ENCODE peak calls at places on chromosomes 11 and 22, in ten cellular contexts. One of them, this sample, is unnamed.

GRCh38 chr22:42623301-42623751 is 8.6 kb upstream of the POLDIP3 start:
- DNase-seq in brain microvascular endothelial cell: no peak
- DNase-seq in body of pancreas: no peak
- DNase-seq in choroid plexus epithelial cell: no peak
- DNase-seq in cardiac fibroblast: no peak
- DNase-seq in AG10803: no peak
- DNase-seq in H7: no peak
- DNase-seq in A549: no peak
- DNase-seq in thoracic aorta: no peak
- DNase-seq in spleen: peak; percentile 84
- DNase-seq in this sample: no peak

GRCh38 chr11:92123540-92123939 is 101.1 kb upstream of the FAT3 start:
- DNase-seq in brain microvascular endothelial cell: peak; percentile 13
- DNase-seq in body of pancreas: no peak
- DNase-seq in choroid plexus epithelial cell: no peak
- DNase-seq in cardiac fibroblast: peak; percentile 35
- DNase-seq in AG10803: peak; percentile 36
- DNase-seq in H7: no peak
- DNase-seq in A549: no peak
- DNase-seq in thoracic aorta: no peak
- DNase-seq in spleen: no peak
- DNase-seq in this sample: no peak

GRCh38 chr11:119536801-119537200 is 113.8 kb upstream of the THY1 start:
- DNase-seq in brain microvascular endothelial cell: no peak
- DNase-seq in body of pancreas: no peak
- DNase-seq in choroid plexus epithelial cell: no peak
- DNase-seq in cardiac fibroblast: no peak
- DNase-seq in AG10803: no peak
- DNase-seq in H7: no peak
- DNase-seq in A549: no peak
- DNase-seq in thoracic aorta: no peak
- DNase-seq in spleen: no peak
- DNase-seq in this sample: no peak

GRCh38 chr11:47980907-47981621 is 705 bp downstream of the PTPRJ start:
- DNase-seq in brain microvascular endothelial cell: no peak
- DNase-seq in body of pancreas: peak; percentile 59
- DNase-seq in choroid plexus epithelial cell: peak; percentile 44
- DNase-seq in cardiac fibroblast: peak; percentile 56
- DNase-seq in AG10803: peak; percentile 53
- DNase-seq in H7: peak; percentile 88
- DNase-seq in A549: peak; percentile 56
- DNase-seq in thoracic aorta: no peak
- DNase-seq in spleen: peak; percentile 91
- DNase-seq in this sample: no peak

GRCh38 chr11:114832532-114833125 is 154.3 kb downstream of the NXPE2 start:
- DNase-seq in brain microvascular endothelial cell: no peak
- DNase-seq in body of pancreas: no peak
- DNase-seq in choroid plexus epithelial cell: no peak
- DNase-seq in cardiac fibroblast: no peak
- DNase-seq in AG10803: no peak
- DNase-seq in H7: no peak
- DNase-seq in A549: no peak
- DNase-seq in thoracic aorta: no peak
- DNase-seq in spleen: no peak
- DNase-seq in this sample: no peak

GRCh38 chr22:26517429-26517828 is 5.2 kb upstream of the TFIP11 start:
- DNase-seq in brain microvascular endothelial cell: no peak
- DNase-seq in body of pancreas: no peak
- DNase-seq in choroid plexus epithelial cell: no peak
- DNase-seq in cardiac fibroblast: no peak
- DNase-seq in AG10803: no peak
- DNase-seq in H7: peak; percentile 7
- DNase-seq in A549: no peak
- DNase-seq in thoracic aorta: no peak
- DNase-seq in spleen: no peak
- DNase-seq in this sample: no peak

GRCh38 chr22:48823941-48824340 is 1003.7 kb downstream of the BRD1 start:
- DNase-seq in brain microvascular endothelial cell: no peak
- DNase-seq in body of pancreas: no peak
- DNase-seq in choroid plexus epithelial cell: no peak
- DNase-seq in cardiac fibroblast: no peak
- DNase-seq in AG10803: no peak
- DNase-seq in H7: peak; percentile 30
- DNase-seq in A549: no peak
- DNase-seq in thoracic aorta: no peak
- DNase-seq in spleen: peak; percentile 54
- DNase-seq in this sample: no peak

GRCh38 chr22:28441720-28442263 is 237.8 kb downstream of the TTC28 start:
- DNase-seq in brain microvascular endothelial cell: no peak
- DNase-seq in body of pancreas: peak; percentile 21
- DNase-seq in choroid plexus epithelial cell: peak; percentile 57
- DNase-seq in cardiac fibroblast: peak; percentile 22
- DNase-seq in AG10803: peak; percentile 69
- DNase-seq in H7: peak; percentile 22
- DNase-seq in A549: no peak
- DNase-seq in thoracic aorta: no peak
- DNase-seq in spleen: no peak
- DNase-seq in this sample: no peak

GRCh38 chr11:116513278-116513823 is 259.4 kb downstream of the BUD13 start:
- DNase-seq in brain microvascular endothelial cell: no peak
- DNase-seq in body of pancreas: no peak
- DNase-seq in choroid plexus epithelial cell: no peak
- DNase-seq in cardiac fibroblast: no peak
- DNase-seq in AG10803: no peak
- DNase-seq in H7: no peak
- DNase-seq in A549: no peak
- DNase-seq in thoracic aorta: no peak
- DNase-seq in spleen: no peak
- DNase-seq in this sample: no peak

GRCh38 chr22:42313204-42313603 is 42.8 kb upstream of the TCF20 start:
- DNase-seq in brain microvascular endothelial cell: no peak
- DNase-seq in body of pancreas: no peak
- DNase-seq in choroid plexus epithelial cell: no peak
- DNase-seq in cardiac fibroblast: no peak
- DNase-seq in AG10803: no peak
- DNase-seq in H7: peak; percentile 67
- DNase-seq in A549: no peak
- DNase-seq in thoracic aorta: no peak
- DNase-seq in spleen: no peak
- DNase-seq in this sample: no peak

GRCh38 chr11:3835100-3835485 is 5.7 kb downstream of the RHOG start:
- DNase-seq in brain microvascular endothelial cell: no peak
- DNase-seq in body of pancreas: no peak
- DNase-seq in choroid plexus epithelial cell: peak; percentile 20
- DNase-seq in cardiac fibroblast: no peak
- DNase-seq in AG10803: peak; percentile 18
- DNase-seq in H7: peak; percentile 17
- DNase-seq in A549: no peak
- DNase-seq in thoracic aorta: no peak
- DNase-seq in spleen: peak; percentile 33
- DNase-seq in this sample: no peak
- H3K4me3 ChIP-seq in brain microvascular endothelial cell: no peak overlapping the region
- H3K4me3 ChIP-seq in body of pancreas: no peak overlapping the region
- H3K4me3 ChIP-seq in choroid plexus epithelial cell: no peak overlapping the region
- H3K4me3 ChIP-seq in cardiac fibroblast: no peak overlapping the region
- H3K4me3 ChIP-seq in AG10803: no peak overlapping the region
- H3K4me3 ChIP-seq in H7: no peak overlapping the region
- H3K4me3 ChIP-seq in A549: no peak overlapping the region
- H3K4me3 ChIP-seq in thoracic aorta: peak overlapping the region; percentile 11
- H3K4me3 ChIP-seq in spleen: peak overlapping the region; percentile 96
- H3K4me3 ChIP-seq in this sample: no peak overlapping the region

DNA sequence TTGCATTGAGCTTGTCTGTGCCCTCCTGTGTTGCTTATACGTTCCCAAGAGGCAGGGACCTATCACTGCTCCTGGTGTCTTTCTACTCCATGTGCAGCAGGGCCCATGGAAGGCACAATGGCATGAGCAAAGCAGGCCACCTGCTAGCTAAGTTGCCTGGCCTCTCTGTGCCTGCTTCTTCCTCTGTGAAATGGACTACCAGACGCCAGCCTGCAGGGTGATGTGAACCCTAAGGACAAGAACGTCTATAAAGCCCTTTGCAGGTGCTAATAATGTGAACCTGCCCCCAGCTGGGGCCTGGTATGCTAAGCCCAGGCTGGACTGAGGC is 4.1 kb downstream of the GUCD1 start:
- DNase-seq in brain microvascular endothelial cell: no peak
- DNase-seq in body of pancreas: no peak
- DNase-seq in choroid plexus epithelial cell: no peak
- DNase-seq in cardiac fibroblast: no peak
- DNase-seq in AG10803: no peak
- DNase-seq in H7: no peak
- DNase-seq in A549: no peak
- DNase-seq in thoracic aorta: no peak
- DNase-seq in spleen: no peak
- DNase-seq in this sample: no peak
- H3K4me3 ChIP-seq in brain microvascular endothelial cell: no peak overlapping the region
- H3K4me3 ChIP-seq in body of pancreas: no peak overlapping the region
- H3K4me3 ChIP-seq in choroid plexus epithelial cell: no peak overlapping the region
- H3K4me3 ChIP-seq in cardiac fibroblast: no peak overlapping the region
- H3K4me3 ChIP-seq in AG10803: no peak overlapping the region
- H3K4me3 ChIP-seq in H7: no peak overlapping the region
- H3K4me3 ChIP-seq in A549: no peak overlapping the region
- H3K4me3 ChIP-seq in thoracic aorta: no peak overlapping the region
- H3K4me3 ChIP-seq in spleen: no peak overlapping the region
- H3K4me3 ChIP-seq in this sample: no peak overlapping the region

GRCh38 chr11:8016396-8016949 is 29.3 kb downstream of the EIF3F start:
- DNase-seq in brain microvascular endothelial cell: no peak
- DNase-seq in body of pancreas: no peak
- DNase-seq in choroid plexus epithelial cell: no peak
- DNase-seq in cardiac fibroblast: no peak
- DNase-seq in AG10803: no peak
- DNase-seq in H7: peak; percentile 76
- DNase-seq in A549: no peak
- DNase-seq in thoracic aorta: no peak
- DNase-seq in spleen: no peak
- DNase-seq in this sample: no peak
- H3K4me3 ChIP-seq in brain microvascular endothelial cell: no peak overlapping the region
- H3K4me3 ChIP-seq in body of pancreas: no peak overlapping the region
- H3K4me3 ChIP-seq in choroid plexus epithelial cell: no peak overlapping the region
- H3K4me3 ChIP-seq in cardiac fibroblast: no peak overlapping the region
- H3K4me3 ChIP-seq in AG10803: no peak overlapping the region
- H3K4me3 ChIP-seq in H7: no peak overlapping the region
- H3K4me3 ChIP-seq in A549: no peak overlapping the region
- H3K4me3 ChIP-seq in thoracic aorta: no peak overlapping the region
- H3K4me3 ChIP-seq in spleen: no peak overlapping the region
- H3K4me3 ChIP-seq in this sample: no peak overlapping the region

GRCh38 chr11:65585396-65586246 is 9.8 kb downstream of the EHBP1L1 start:
- DNase-seq in brain microvascular endothelial cell: no peak
- DNase-seq in body of pancreas: no peak
- DNase-seq in choroid plexus epithelial cell: no peak
- DNase-seq in cardiac fibroblast: no peak
- DNase-seq in AG10803: no peak
- DNase-seq in H7: peak; percentile 70
- DNase-seq in A549: no peak
- DNase-seq in thoracic aorta: no peak
- DNase-seq in spleen: no peak
- DNase-seq in this sample: no peak

GRCh38 chr11:65586247-65586630 is 9.4 kb downstream of the KCNK7 start:
- DNase-seq in brain microvascular endothelial cell: no peak
- DNase-seq in body of pancreas: no peak
- DNase-seq in choroid plexus epithelial cell: no peak
- DNase-seq in cardiac fibroblast: no peak
- DNase-seq in AG10803: no peak
- DNase-seq in H7: no peak
- DNase-seq in A549: no peak
- DNase-seq in thoracic aorta: no peak
- DNase-seq in spleen: no peak
- DNase-seq in this sample: no peak

GRCh38 chr11:65583589-65583988 is 7.7 kb downstream of the EHBP1L1 start:
- DNase-seq in brain microvascular endothelial cell: no peak
- DNase-seq in body of pancreas: no peak
- DNase-seq in choroid plexus epithelial cell: no peak
- DNase-seq in cardiac fibroblast: no peak
- DNase-seq in AG10803: no peak
- DNase-seq in H7: peak; percentile 56
- DNase-seq in A549: no peak
- DNase-seq in thoracic aorta: no peak
- DNase-seq in spleen: no peak
- DNase-seq in this sample: no peak

GRCh38 chr11:65584102-65584501 is 8.2 kb downstream of the EHBP1L1 start:
- DNase-seq in brain microvascular endothelial cell: no peak
- DNase-seq in body of pancreas: no peak
- DNase-seq in choroid plexus epithelial cell: no peak
- DNase-seq in cardiac fibroblast: no peak
- DNase-seq in AG10803: no peak
- DNase-seq in H7: no peak
- DNase-seq in A549: no peak
- DNase-seq in thoracic aorta: no peak
- DNase-seq in spleen: no peak
- DNase-seq in this sample: no peak

GRCh38 chr11:65584723-65585171 is 8.9 kb downstream of the EHBP1L1 start:
- DNase-seq in brain microvascular endothelial cell: no peak
- DNase-seq in body of pancreas: no peak
- DNase-seq in choroid plexus epithelial cell: peak; percentile 17
- DNase-seq in cardiac fibroblast: no peak
- DNase-seq in AG10803: no peak
- DNase-seq in H7: peak; percentile 81
- DNase-seq in A549: no peak
- DNase-seq in thoracic aorta: no peak
- DNase-seq in spleen: no peak
- DNase-seq in this sample: no peak
- H3K4me3 ChIP-seq in brain microvascular endothelial cell: no peak overlapping the region
- H3K4me3 ChIP-seq in body of pancreas: no peak overlapping the region
- H3K4me3 ChIP-seq in choroid plexus epithelial cell: no peak overlapping the region
- H3K4me3 ChIP-seq in cardiac fibroblast: no peak overlapping the region
- H3K4me3 ChIP-seq in AG10803: no peak overlapping the region
- H3K4me3 ChIP-seq in H7: peak overlapping the region; percentile 2
- H3K4me3 ChIP-seq in A549: no peak overlapping the region
- H3K4me3 ChIP-seq in thoracic aorta: no peak overlapping the region
- H3K4me3 ChIP-seq in spleen: no peak overlapping the region
- H3K4me3 ChIP-seq in this sample: no peak overlapping the region

This sample was measured in skeletal muscle cell.